ENCODE peak calls at places on chromosome 22, in five cellular contexts. One of them, this sample, is unnamed.

GRCh38 chr22:41447435-41448188 is 1.0 kb upstream of the TOB2 start:
- DNase-seq in prostate gland: peak; percentile 60
- DNase-seq in transverse colon: peak; percentile 69
- DNase-seq in heart left ventricle: peak; percentile 86
- DNase-seq in spleen: peak; percentile 92
- DNase-seq in this sample: peak; percentile 68

GRCh38 chr22:27195104-27195503 is 537.7 kb downstream of the MIAT start:
- DNase-seq in heart left ventricle: peak; percentile 70
- DNase-seq in prostate gland: no peak
- DNase-seq in spleen: no peak
- DNase-seq in transverse colon: peak; percentile 24
- DNase-seq in this sample: no peak

GRCh38 chr22:42388130-42388797 is 43.9 kb downstream of the NFAM1 start:
- DNase-seq in prostate gland: no peak
- DNase-seq in transverse colon: no peak
- DNase-seq in heart left ventricle: no peak
- DNase-seq in spleen: no peak
- DNase-seq in this sample: peak; percentile 60

GRCh38 chr22:49574861-49575702 is 252.6 kb downstream of the BRD1 start:
- DNase-seq in heart left ventricle: no peak
- DNase-seq in transverse colon: peak; percentile 2
- DNase-seq in prostate gland: no peak
- DNase-seq in spleen: peak; percentile 78
- DNase-seq in this sample: no peak

GRCh38 chr22:48742191-48742555 is 1085.5 kb downstream of the BRD1 start:
- DNase-seq in spleen: peak; percentile 68
- DNase-seq in prostate gland: no peak
- DNase-seq in transverse colon: no peak
- DNase-seq in heart left ventricle: peak; percentile 47
- DNase-seq in this sample: no peak

GRCh38 chr22:36773935-36774334 is 2.0 kb downstream of the IFT27 start:
- DNase-seq in spleen: no peak
- DNase-seq in heart left ventricle: no peak
- DNase-seq in prostate gland: no peak
- DNase-seq in transverse colon: no peak
- DNase-seq in this sample: no peak

GRCh38 chr22:23518381-23519187 is 61.5 kb downstream of the IGLL1 start:
- DNase-seq in spleen: peak; percentile 50
- DNase-seq in prostate gland: no peak
- DNase-seq in transverse colon: no peak
- DNase-seq in heart left ventricle: peak; percentile 44
- DNase-seq in this sample: no peak

GRCh38 chr22:49197986-49198704 is 629.5 kb downstream of the BRD1 start:
- DNase-seq in heart left ventricle: no peak
- DNase-seq in prostate gland: no peak
- DNase-seq in spleen: no peak
- DNase-seq in transverse colon: no peak
- DNase-seq in this sample: no peak

GRCh38 chr22:23211622-23212021 is 31.3 kb downstream of the BCR start:
- DNase-seq in heart left ventricle: no peak
- DNase-seq in transverse colon: no peak
- DNase-seq in prostate gland: no peak
- DNase-seq in spleen: peak; percentile 32
- DNase-seq in this sample: no peak

GRCh38 chr22:26949193-26949592 is 291.8 kb downstream of the MIAT start:
- DNase-seq in transverse colon: no peak
- DNase-seq in spleen: no peak
- DNase-seq in heart left ventricle: no peak
- DNase-seq in prostate gland: no peak
- DNase-seq in this sample: no peak

DNA sequence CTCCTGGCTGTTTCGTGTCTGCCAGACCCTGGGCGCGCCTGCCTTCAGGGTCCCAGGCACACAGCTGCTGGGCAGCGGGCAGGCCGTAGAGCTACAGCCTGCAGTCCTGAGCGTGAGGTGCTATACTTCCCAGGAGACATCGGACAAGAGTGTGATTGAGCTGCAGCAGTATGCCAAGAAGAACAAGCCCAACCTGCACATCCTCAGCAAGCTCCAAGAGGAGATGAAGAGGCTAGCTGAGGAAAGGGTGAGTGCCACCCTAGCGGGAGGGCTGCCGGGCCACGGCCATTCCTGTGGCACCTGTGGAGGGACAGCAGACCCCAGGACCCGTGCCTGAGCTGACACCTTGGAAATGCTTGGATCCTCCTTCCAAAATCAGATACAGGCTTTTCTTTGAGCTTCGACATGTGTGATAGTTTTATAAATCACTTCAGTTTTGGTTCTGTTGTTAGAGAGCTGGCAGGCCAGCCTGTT is 7.1 kb upstream of the RANBP1 start:
- DNase-seq in transverse colon: no peak
- DNase-seq in prostate gland: no peak
- DNase-seq in spleen: peak; percentile 64
- DNase-seq in heart left ventricle: peak; percentile 42
- DNase-seq in this sample: no peak
- TF ChIP-seq POLR2A in transverse colon: no peak
- TF ChIP-seq POLR2A in prostate gland: no peak
- TF ChIP-seq POLR2A in spleen: no peak
- TF ChIP-seq POLR2A in heart left ventricle: no peak
- TF ChIP-seq POLR2A in this sample: no peak

DNA sequence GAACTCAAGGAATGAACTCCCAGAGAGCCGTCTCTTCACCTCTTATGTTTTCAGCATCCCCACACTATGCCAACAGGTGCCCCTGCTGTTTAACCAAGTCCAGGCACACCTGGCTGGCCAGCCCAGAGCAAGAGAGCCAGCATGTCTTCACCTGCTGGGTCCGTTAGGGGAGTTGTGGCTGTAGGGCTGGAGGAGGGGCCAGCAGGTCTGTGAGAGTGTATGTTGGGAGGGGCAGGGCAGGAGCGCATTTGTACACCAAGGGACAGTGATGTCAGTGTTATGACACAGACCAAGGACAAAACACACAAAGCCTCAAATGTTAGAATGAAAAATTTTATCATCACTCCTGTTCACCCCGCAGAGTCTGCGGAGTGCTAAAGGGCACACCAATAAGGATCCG is 5.8 kb downstream of the PATZ1 start:
- DNase-seq in spleen: no peak
- DNase-seq in transverse colon: no peak
- DNase-seq in heart left ventricle: no peak
- DNase-seq in prostate gland: no peak
- DNase-seq in this sample: no peak
- H3K36me3 ChIP-seq in spleen: peaks cover 54% of the 10 kb centered on the region
- H3K36me3 ChIP-seq in transverse colon: no peaks in the 10 kb centered on the region
- H3K36me3 ChIP-seq in heart left ventricle: peaks cover 77% of the 10 kb centered on the region
- H3K36me3 ChIP-seq in prostate gland: peaks cover 3% of the 10 kb centered on the region
- H3K36me3 ChIP-seq in this sample: no peaks in the 10 kb centered on the region

DNA sequence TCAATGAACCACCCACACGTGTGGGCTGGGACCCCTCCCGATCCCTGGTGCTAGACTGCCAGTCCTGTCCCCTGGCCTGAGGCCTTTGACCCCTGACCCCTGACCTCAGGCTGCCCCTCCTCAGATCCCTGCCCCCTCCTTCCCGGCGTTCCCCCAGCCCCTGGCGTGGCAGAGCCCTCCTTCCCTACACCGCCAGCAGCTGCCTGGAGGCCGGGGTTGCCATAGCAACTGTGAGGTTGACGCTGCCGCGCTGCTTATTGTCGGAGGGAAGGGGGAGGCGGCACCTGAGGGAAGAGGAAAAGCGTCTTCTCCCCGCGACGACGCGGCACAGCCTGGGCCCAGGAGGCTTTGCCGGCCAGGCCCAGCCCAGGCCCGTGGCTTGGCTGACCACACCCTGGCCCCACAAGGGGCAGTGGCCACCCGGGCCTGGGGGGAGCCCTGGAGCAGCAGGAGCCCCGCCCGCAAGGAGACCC is 32.6 kb downstream of the SHANK3 start:
- DNase-seq in transverse colon: no peak
- DNase-seq in spleen: peak; percentile 77
- DNase-seq in prostate gland: no peak
- DNase-seq in heart left ventricle: peak; percentile 69
- DNase-seq in this sample: peak; percentile 25
- TF ChIP-seq POLR2A in transverse colon: no peak
- TF ChIP-seq POLR2A in spleen: no peak
- TF ChIP-seq POLR2A in prostate gland: no peak
- TF ChIP-seq POLR2A in heart left ventricle: no peak
- TF ChIP-seq POLR2A in this sample: no peak

GRCh38 chr22:29269230-29269604 is 1.1 kb downstream of the EWSR1 start:
- DNase-seq in spleen: no peak
- DNase-seq in transverse colon: no peak
- DNase-seq in heart left ventricle: no peak
- DNase-seq in prostate gland: no peak
- DNase-seq in this sample: no peak
- H3K36me3 ChIP-seq in spleen: peaks cover 25% of the 10 kb centered on the region
- H3K36me3 ChIP-seq in transverse colon: peaks cover 18% of the 10 kb centered on the region
- H3K36me3 ChIP-seq in heart left ventricle: peaks cover 57% of the 10 kb centered on the region
- H3K36me3 ChIP-seq in prostate gland: no peaks in the 10 kb centered on the region
- H3K36me3 ChIP-seq in this sample: peaks cover 3% of the 10 kb centered on the region

GRCh38 chr22:21570398-21570797 is 2.9 kb downstream of the UBE2L3 start:
- DNase-seq in prostate gland: no peak
- DNase-seq in heart left ventricle: no peak
- DNase-seq in transverse colon: no peak
- DNase-seq in spleen: no peak
- DNase-seq in this sample: no peak

GRCh38 chr22:21564411-21564810 is 3.1 kb upstream of the UBE2L3 start:
- DNase-seq in spleen: no peak
- DNase-seq in prostate gland: no peak
- DNase-seq in transverse colon: no peak
- DNase-seq in heart left ventricle: no peak
- DNase-seq in this sample: no peak

GRCh38 chr22:21569459-21570161 is 2.1 kb downstream of the UBE2L3 start:
- DNase-seq in prostate gland: no peak
- DNase-seq in transverse colon: no peak
- DNase-seq in spleen: no peak
- DNase-seq in heart left ventricle: no peak
- DNase-seq in this sample: no peak

GRCh38 chr22:21568207-21569075 is 927 bp downstream of the UBE2L3 start:
- DNase-seq in prostate gland: peak; percentile 13
- DNase-seq in spleen: peak; percentile 81
- DNase-seq in transverse colon: peak; percentile 39
- DNase-seq in heart left ventricle: no peak
- DNase-seq in this sample: peak; percentile 17

DNA sequence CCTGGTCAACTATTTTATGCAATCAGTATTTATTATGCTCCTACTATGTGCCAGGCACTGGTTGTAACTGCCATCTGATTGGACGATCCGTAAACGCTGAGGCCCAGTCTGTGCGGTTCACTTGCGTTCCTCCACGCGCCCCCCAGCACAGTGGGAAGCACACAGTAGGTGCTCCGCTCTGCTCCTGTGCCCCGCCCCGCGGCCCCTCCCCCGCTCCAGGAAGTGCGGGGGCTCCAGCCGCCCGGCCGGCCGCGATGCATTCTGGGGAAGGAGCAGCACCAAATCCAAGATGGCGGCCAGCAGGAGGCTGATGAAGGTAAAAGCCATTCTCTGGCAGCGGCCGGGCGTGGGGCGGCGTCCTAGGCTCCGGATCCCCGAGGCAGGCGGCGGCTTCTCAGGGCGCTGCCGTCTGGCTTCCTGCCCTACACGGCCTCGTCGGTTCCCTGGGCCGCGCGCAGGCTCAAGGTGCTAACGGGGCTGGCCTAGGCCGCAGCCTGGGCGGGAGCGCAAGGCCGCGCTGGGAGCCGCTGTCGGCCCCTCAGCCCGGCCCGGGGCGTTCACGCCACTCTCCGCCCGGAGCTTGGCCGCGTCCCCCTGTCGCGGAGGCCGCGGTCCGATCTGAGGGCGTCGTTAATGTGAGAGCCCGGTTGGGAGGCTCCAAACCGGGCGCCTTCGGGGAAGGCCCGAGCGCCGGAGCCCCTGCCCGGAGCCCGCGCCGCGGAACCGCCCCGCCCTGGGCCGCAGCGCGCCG is at the start of gene UBE2L3:
- DNase-seq in spleen: peak; percentile 96
- DNase-seq in heart left ventricle: peak; percentile 92
- DNase-seq in prostate gland: peak; percentile 75
- DNase-seq in transverse colon: peak; percentile 88
- DNase-seq in this sample: peak; percentile 80
- TF ChIP-seq POLR2A in spleen: no peak
- TF ChIP-seq POLR2A in heart left ventricle: no peak
- TF ChIP-seq POLR2A in prostate gland: peak; percentile 62
- TF ChIP-seq POLR2A in transverse colon: peak; percentile 50
- TF ChIP-seq POLR2A in this sample: peak; percentile 68

GRCh38 chr22:19791894-19792293 is 31.3 kb downstream of the TBX1 start:
- DNase-seq in heart left ventricle: no peak
- DNase-seq in spleen: no peak
- DNase-seq in prostate gland: no peak
- DNase-seq in transverse colon: no peak
- DNase-seq in this sample: no peak
- H3K36me3 ChIP-seq in heart left ventricle: peaks cover 8% of the 10 kb centered on the region
- H3K36me3 ChIP-seq in spleen: peaks cover 10% of the 10 kb centered on the region
- H3K36me3 ChIP-seq in prostate gland: no peaks in the 10 kb centered on the region
- H3K36me3 ChIP-seq in transverse colon: no peaks in the 10 kb centered on the region
- H3K36me3 ChIP-seq in this sample: no peaks in the 10 kb centered on the region

DNA sequence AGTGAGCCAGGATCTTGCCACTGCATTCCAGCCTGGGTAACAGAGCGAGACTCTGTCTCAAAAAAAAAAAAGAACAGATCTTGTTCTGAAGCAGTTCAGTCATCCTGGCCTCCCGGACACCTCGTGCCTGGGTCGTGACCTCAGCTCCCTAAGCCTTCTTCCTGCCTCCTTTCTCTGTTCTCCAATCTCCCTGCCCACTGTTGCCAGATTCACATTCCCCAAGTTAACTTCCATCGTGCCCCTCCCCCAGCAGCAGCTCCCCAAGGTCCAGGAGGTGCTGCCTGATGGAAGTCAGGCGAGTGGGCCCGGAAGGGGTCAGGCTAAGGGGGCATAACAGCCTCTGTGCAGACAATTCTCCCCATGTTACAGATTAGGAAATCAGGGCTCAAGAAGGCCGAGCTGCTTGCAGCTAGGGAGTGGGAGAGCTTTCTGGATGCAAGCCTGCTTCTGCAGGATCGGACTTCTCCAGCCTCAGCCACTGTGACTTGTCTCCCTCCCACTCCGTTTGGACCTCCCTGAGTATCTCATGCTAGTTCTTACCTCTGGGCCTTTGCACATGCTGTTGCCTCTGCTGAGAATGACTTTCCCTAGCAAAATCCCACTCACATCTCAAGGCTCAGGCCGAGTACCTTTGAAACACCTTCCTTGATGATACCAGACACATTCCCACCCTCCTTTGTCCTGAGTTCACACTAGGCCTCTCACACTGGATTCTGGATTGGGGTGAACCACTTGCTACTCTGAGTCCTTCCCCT is 14.3 kb upstream of the TMEM184B start:
- DNase-seq in heart left ventricle: no peak
- DNase-seq in prostate gland: no peak
- DNase-seq in spleen: no peak
- DNase-seq in transverse colon: no peak
- DNase-seq in this sample: no peak
- TF ChIP-seq POLR2A in heart left ventricle: no peak
- TF ChIP-seq POLR2A in prostate gland: no peak
- TF ChIP-seq POLR2A in spleen: no peak
- TF ChIP-seq POLR2A in transverse colon: no peak
- TF ChIP-seq POLR2A in this sample: no peak

GRCh38 chr22:38735465-38736256 is 20.1 kb downstream of the SUN2 start:
- DNase-seq in spleen: peak; percentile 74
- DNase-seq in heart left ventricle: peak; percentile 59
- DNase-seq in prostate gland: no peak
- DNase-seq in transverse colon: no peak
- DNase-seq in this sample: no peak
- H3K36me3 ChIP-seq in spleen: peaks cover 90% of the 10 kb centered on the region
- H3K36me3 ChIP-seq in heart left ventricle: peaks cover 98% of the 10 kb centered on the region
- H3K36me3 ChIP-seq in prostate gland: peaks cover 49% of the 10 kb centered on the region
- H3K36me3 ChIP-seq in transverse colon: peaks cover 50% of the 10 kb centered on the region
- H3K36me3 ChIP-seq in this sample: peaks cover 40% of the 10 kb centered on the region

GRCh38 chr22:29387921-29388758 is at the start of gene AP1B1:
- DNase-seq in spleen: peak; percentile 99
- DNase-seq in heart left ventricle: peak; percentile 97
- DNase-seq in prostate gland: peak; percentile 90
- DNase-seq in transverse colon: peak; percentile 97
- DNase-seq in this sample: peak; percentile 96
- TF ChIP-seq POLR2A in spleen: peak; percentile 24
- TF ChIP-seq POLR2A in heart left ventricle: no peak
- TF ChIP-seq POLR2A in prostate gland: peak; percentile 62
- TF ChIP-seq POLR2A in transverse colon: peak; percentile 87
- TF ChIP-seq POLR2A in this sample: no peak